ENCODE peak calls at places on chromosomes 13 and 19, in ten cellular contexts. F is ovary, B is stomach, W is A549, R is suprapubic skin, X is tibial nerve, S is esophagus muscularis mucosa, L is HepG2, I is transverse colon, C is sigmoid colon. V is an unnamed sample.

GRCh38 chr13:60562081-60562764 is 165.2 kb downstream of the TDRD3 start:
- DNase-seq in F (no peak), B (no peak), W (no peak), R (no peak), X (no peak), S (no peak), L (no peak), I (no peak), C (no peak), V (no peak)

GRCh38 chr19:36032251-36033104 is at the start of gene CLIP3:
- DNase-seq in F (peak; percentile 83), B (no peak), W (no peak), R (no peak), X (peak; percentile 34), S (no peak), L (no peak), I (peak; percentile 45), C (peak; percentile 92), V (peak; percentile 91)

GRCh38 chr13:107865643-107866006 is 349.7 kb downstream of the LIG4 start:
- DNase-seq in F (no peak), B (no peak), W (no peak), R (no peak), X (no peak), S (no peak), L (no peak), I (no peak), C (no peak), V (no peak)

GRCh38 chr19:45645631-45646344 is 6.6 kb upstream of the EML2 start:
- DNase-seq in F (no peak), B (peak; percentile 88), W (peak; percentile 99), R (peak; percentile 86), X (peak; percentile 57), S (no peak), L (peak; percentile 63), I (peak; percentile 85), C (peak; percentile 86), V (no peak)

GRCh38 chr13:28100149-28101121 is at the start of gene FLT3:
- DNase-seq in F (no peak), B (peak; percentile 37), W (peak; percentile 10), R (no peak), X (no peak), S (no peak), L (no peak), I (peak; percentile 62), C (no peak), V (peak; percentile 68)

GRCh38 chr13:94305463-94305862 is 174.0 kb downstream of the DCT start:
- DNase-seq in F (no peak), B (no peak), W (no peak), R (no peak), X (peak; percentile 39), S (no peak), L (no peak), I (no peak), C (no peak), V (no peak)

GRCh38 chr19:32457540-32457939 is 52.0 kb downstream of the DPY19L3 start:
- DNase-seq in F (no peak), B (no peak), W (no peak), R (no peak), X (no peak), S (no peak), L (no peak), I (no peak), C (no peak), V (no peak)

GRCh38 chr13:114007566-114007965 is 33.7 kb upstream of the C13orf46 start:
- DNase-seq in F (no peak), B (no peak), W (no peak), R (peak; percentile 72), X (no peak), S (no peak), L (no peak), I (no peak), C (peak; percentile 46), V (no peak)

GRCh38 chr13:40503966-40504591 is 162.4 kb downstream of the FOXO1 start:
- DNase-seq in F (no peak), B (no peak), W (peak; percentile 40), R (no peak), X (no peak), S (peak; percentile 72), L (peak; percentile 99), I (no peak), C (no peak), V (no peak)

GRCh38 chr13:41970918-41971317 is 10.0 kb upstream of the VWA8 start:
- DNase-seq in F (no peak), B (no peak), W (no peak), R (no peak), X (no peak), S (no peak), L (no peak), I (no peak), C (no peak), V (no peak)

GRCh38 chr19:38542040-38542439 is 75.7 kb downstream of the MAP4K1 start:
- DNase-seq in F (no peak), B (no peak), W (no peak), R (no peak), X (no peak), S (no peak), L (no peak), I (no peak), C (no peak), V (no peak)

GRCh38 chr19:38544569-38545315 is 73.0 kb downstream of the MAP4K1 start:
- DNase-seq in F (no peak), B (no peak), W (no peak), R (no peak), X (no peak), S (no peak), L (no peak), I (no peak), C (no peak), V (no peak)

GRCh38 chr19:38543286-38543806 is 74.4 kb downstream of the MAP4K1 start:
- DNase-seq in F (no peak), B (no peak), W (no peak), R (no peak), X (no peak), S (no peak), L (no peak), I (no peak), C (no peak), V (no peak)

GRCh38 chr19:38545596-38545995 is 72.2 kb downstream of the MAP4K1 start:
- DNase-seq in F (no peak), B (no peak), W (no peak), R (no peak), X (no peak), S (no peak), L (no peak), I (no peak), C (no peak), V (no peak)

DNA sequence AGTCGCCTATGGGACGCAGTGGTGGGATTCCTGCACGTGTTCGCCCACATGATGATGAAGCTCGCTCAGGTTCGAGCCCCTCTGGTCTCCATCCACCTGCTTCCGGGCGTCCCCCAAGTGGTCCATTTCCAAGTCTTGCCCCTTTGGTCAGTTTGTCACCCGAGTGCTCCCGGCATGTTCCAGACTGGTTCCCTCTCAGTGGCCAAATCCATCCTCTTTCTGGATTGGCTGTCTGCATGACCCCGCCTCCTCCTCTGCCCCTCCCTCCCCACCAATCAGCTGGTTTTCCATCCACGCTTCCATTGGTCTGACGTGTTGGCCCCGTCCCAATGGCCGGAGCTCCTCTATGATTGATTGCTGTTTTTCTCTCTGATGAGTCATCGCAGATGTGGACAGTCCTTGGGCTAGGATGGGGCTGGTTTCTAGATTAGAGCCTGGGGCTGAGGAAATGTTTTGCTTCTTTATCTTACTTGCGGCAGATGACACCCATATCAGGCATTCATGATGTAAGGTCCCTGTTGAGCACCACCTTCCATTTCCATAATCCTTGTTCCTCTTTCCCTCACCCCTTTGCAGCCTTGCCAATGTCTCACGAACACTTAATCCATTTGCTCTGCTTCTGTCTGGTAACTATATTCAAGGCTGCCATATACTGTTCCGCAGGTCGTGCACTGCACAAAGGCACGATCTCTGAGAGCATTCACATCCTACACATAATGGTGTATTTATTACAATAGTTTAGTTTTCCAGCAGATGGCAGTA is 73.8 kb downstream of the MAP4K1 start:
- DNase-seq in F (peak; percentile 46), B (peak; percentile 39), W (peak; percentile 98), R (no peak), X (peak; percentile 9), S (no peak), L (peak; percentile 79), I (peak; percentile 42), C (peak; percentile 76), V (peak; percentile 85)
- H3K27ac ChIP-seq in F (no peak overlapping the region), B (no peak overlapping the region), W (peak overlapping the region; percentile 59), R (no peak overlapping the region), X (no peak overlapping the region), S (no peak overlapping the region), L (no peak overlapping the region), I (no peak overlapping the region), C (no peak overlapping the region), V (no peak overlapping the region)

GRCh38 chr19:14005381-14006084 is 587 bp downstream of the RFX1 start:
- DNase-seq in F (peak; percentile 90), B (peak; percentile 94), W (peak; percentile 33), R (peak; percentile 98), X (peak; percentile 82), S (peak; percentile 97), L (peak; percentile 67), I (peak; percentile 96), C (peak; percentile 96), V (peak; percentile 97)
- TF ChIP-seq POLR2A in F (peak; percentile 46), B (no peak), W (no peak), R (no peak), X (peak; percentile 33), S (no peak), L (peak; percentile 52), I (peak; percentile 8), C (no peak), V (peak; percentile 68)

DNA sequence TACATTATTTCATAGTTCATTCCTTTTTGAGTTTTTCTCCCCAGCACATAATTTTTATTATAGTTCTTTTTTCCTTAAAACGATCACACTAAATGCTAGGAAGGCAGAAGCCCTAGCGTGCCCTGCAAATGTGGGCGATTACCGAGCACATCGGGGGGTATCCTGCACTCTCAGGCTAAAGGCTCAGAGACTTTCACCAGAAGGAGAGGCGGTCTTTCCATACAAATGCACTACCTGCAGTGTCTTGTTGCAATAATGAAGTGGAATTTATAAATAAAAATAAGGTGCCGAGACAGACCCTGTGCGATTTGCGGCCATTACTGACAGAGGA is 29.3 kb upstream of the SPACA7 start:
- DNase-seq in F (no peak), B (no peak), W (no peak), R (peak; percentile 12), X (no peak), S (no peak), L (no peak), I (no peak), C (no peak), V (no peak)
- TF ChIP-seq EP300 in F (no peak), B (no peak), W (no peak), R (no peak), X (no peak), S (no peak), L (no peak), I (no peak), C (no peak), V (no peak)

GRCh38 chr13:78806457-78806856 is 147.5 kb upstream of the OBI1 start:
- DNase-seq in F (no peak), B (no peak), W (peak; percentile 1), R (no peak), X (no peak), S (no peak), L (peak; percentile 18), I (no peak), C (no peak), V (no peak)

DNA sequence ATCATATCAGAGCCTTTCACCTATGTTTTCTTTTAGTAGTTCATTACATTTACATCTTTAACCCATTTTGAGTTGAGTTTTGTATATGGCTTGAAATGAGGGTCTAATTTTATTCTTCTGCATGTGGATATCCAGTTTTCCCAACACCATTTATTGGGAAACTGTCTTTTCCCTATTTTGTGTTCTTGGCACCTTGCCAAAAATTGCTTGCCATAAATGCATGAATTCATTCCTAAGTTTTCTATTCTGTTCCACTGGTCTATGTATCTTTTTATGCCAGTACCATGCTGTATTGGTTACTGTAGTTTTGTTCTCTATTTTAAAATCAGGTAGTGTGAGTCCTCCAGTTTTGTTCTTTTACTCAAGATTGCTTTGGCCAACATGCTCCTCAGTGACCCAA is 144.0 kb upstream of the OBI1 start:
- DNase-seq in F (no peak), B (no peak), W (no peak), R (no peak), X (no peak), S (no peak), L (no peak), I (no peak), C (no peak), V (no peak)
- H3K27ac ChIP-seq in F (no peak overlapping the region), B (no peak overlapping the region), W (no peak overlapping the region), R (no peak overlapping the region), X (no peak overlapping the region), S (no peak overlapping the region), L (no peak overlapping the region), I (no peak overlapping the region), C (no peak overlapping the region), V (no peak overlapping the region)